ENCODE peak calls at places on chromosomes 5 and 9, in five cellular contexts. G, U, E, H and K are unnamed samples.

GRCh38 chr9:117411547-117411946 is 3.3 kb downstream of the ASTN2 start:
- DNase-seq in E (no peak), U (peak; percentile 19), H (no peak), G (no peak), K (no peak)

GRCh38 chr9:13354733-13355132 is 75.2 kb upstream of the MPDZ start:
- DNase-seq in U (peak; percentile 71), G (no peak), E (no peak), H (no peak), K (no peak)

GRCh38 chr9:105290401-105290800 is 46.0 kb downstream of the SLC44A1 start:
- DNase-seq in G (no peak), U (peak; percentile 78), E (no peak), H (no peak), K (no peak)

GRCh38 chr9:125203259-125203658 is 2.9 kb downstream of the RABEPK start:
- DNase-seq in U (peak; percentile 32), G (no peak), H (no peak), E (no peak), K (no peak)

GRCh38 chr5:154403776-154404387 is 41.9 kb upstream of the SAP30L start:
- DNase-seq in G (no peak), H (no peak), E (no peak), U (no peak), K (no peak)

GRCh38 chr9:92590386-92590785 is 54.6 kb upstream of the ECM2 start:
- DNase-seq in U (peak; percentile 52), H (peak; percentile 92), G (no peak), E (no peak), K (no peak)

GRCh38 chr5:107548477-107548876 is 122.3 kb downstream of the EFNA5 start:
- DNase-seq in U (no peak), G (no peak), E (no peak), H (no peak), K (no peak)

GRCh38 chr5:93800988-93801811 is 59.8 kb upstream of the POU5F2 start:
- DNase-seq in G (no peak), E (no peak), U (peak; percentile 66), H (peak; percentile 68), K (no peak)